ENCODE peak calls at places on chromosome 1, in seven cellular contexts. O is SHP77; R is MCF 10A; S is anterior cingulate cortex; U is T-cell; Z is CD8-positive, alpha-beta T cell; T is fibroblast of lung. N is an unnamed sample.

GRCh38 chr1:10059329-10059691 is 26.6 kb downstream of the UBE4B start:
- DNase-seq in O (no peak), R (no peak), S (no peak), U (no peak), Z (no peak), T (no peak), N (no peak)

GRCh38 chr1:41670558-41670957 is 186.1 kb upstream of the EDN2 start:
- DNase-seq in O (no peak), R (peak; percentile 61), S (no peak), U (no peak), Z (no peak), T (peak; percentile 56), N (no peak)

GRCh38 chr1:197486948-197487347 is 218.9 kb downstream of the CRB1 start:
- DNase-seq in O (peak; percentile 72), R (peak; percentile 30), S (no peak), U (no peak), Z (no peak), T (peak; percentile 17), N (no peak)

GRCh38 chr1:239792157-239792556 is 299.5 kb upstream of the FMN2 start:
- DNase-seq in O (no peak), R (peak; percentile 44), S (no peak), U (no peak), Z (no peak), T (no peak), N (no peak)

GRCh38 chr1:15538750-15539149 is 12.1 kb downstream of the DNAJC16 start:
- DNase-seq in O (no peak), R (peak; percentile 41), S (no peak), U (no peak), Z (no peak), T (no peak), N (no peak)

GRCh38 chr1:54768093-54768492 is 3.8 kb upstream of the PARS2 start:
- DNase-seq in O (peak; percentile 4), R (peak; percentile 3), S (no peak), U (no peak), Z (no peak), T (peak; percentile 22), N (peak; percentile 10)

GRCh38 chr1:40339420-40340323 is 22.6 kb upstream of the COL9A2 start:
- DNase-seq in O (no peak), R (no peak), S (no peak), U (no peak), Z (no peak), T (no peak), N (no peak)

GRCh38 chr1:26237230-26237966 is 3.4 kb downstream of the CEP85 start:
- DNase-seq in O (peak; percentile 18), R (peak; percentile 49), S (no peak), U (no peak), Z (no peak), T (peak; percentile 37), N (peak; percentile 7)

GRCh38 chr1:171784779-171785178 is 3.3 kb downstream of the METTL13 start:
- DNase-seq in O (no peak), R (no peak), S (no peak), U (no peak), Z (no peak), T (no peak), N (no peak)

GRCh38 chr1:37633040-37633949 is 1.4 kb downstream of the RSPO1 start:
- DNase-seq in O (no peak), R (no peak), S (no peak), U (no peak), Z (no peak), T (no peak), N (no peak)

GRCh38 chr1:116104667-116105066 is 6.5 kb upstream of the MAB21L3 start:
- DNase-seq in O (no peak), R (no peak), S (no peak), U (no peak), Z (no peak), T (no peak), N (no peak)

N was measured in NCI-H526.